ENCODE peak calls at places on chromosomes 6 and 20, in seven cellular contexts. E is RWPE1, C is upper lobe of right lung, G is mammary epithelial cell, J is neural crest cell, W is GM20000, T is natural killer cell. X is an unnamed sample.

GRCh38 chr6:155352812-155353211 is 38.5 kb upstream of the TFB1M start:
- DNase-seq in E (no peak), C (no peak), G (peak), J (no peak), W (no peak), T (no peak), X (no peak)

GRCh38 chr20:40908311-40908710 is 120.3 kb upstream of the TOP1 start:
- DNase-seq in E (no peak), C (no peak), G (no peak), J (no peak), W (no peak), T (no peak), X (no peak)

GRCh38 chr6:4971851-4972250 is 32.0 kb downstream of the RPP40 start:
- DNase-seq in E (no peak), C (no peak), G (no peak), J (no peak), W (no peak), T (no peak), X (no peak)

GRCh38 chr6:10838794-10839333 is 525 bp upstream of the MAK start:
- DNase-seq in E (no peak), C (no peak), G (no peak), J (no peak), W (peak), T (no peak), X (no peak)

GRCh38 chr20:50323209-50323608 is 132.6 kb downstream of the CEBPB start:
- DNase-seq in E (no peak), C (peak), G (no peak), J (no peak), W (no peak), T (no peak), X (no peak)

GRCh38 chr6:112443666-112444065 is 96.5 kb downstream of the RFPL4B start:
- DNase-seq in E (no peak), C (no peak), G (no peak), J (no peak), W (no peak), T (no peak), X (no peak)

GRCh38 chr20:23412026-23412425 is 9.3 kb downstream of the NAPB start:
- DNase-seq in E (no peak), C (no peak), G (no peak), J (no peak), W (no peak), T (no peak), X (no peak)

GRCh38 chr6:65170273-65170672 is 536.8 kb downstream of the EYS start:
- DNase-seq in E (peak), C (no peak), G (no peak), J (no peak), W (no peak), T (no peak), X (no peak)

GRCh38 chr6:160071805-160072687 is 49.6 kb upstream of the SLC22A1 start:
- DNase-seq in E (no peak), C (no peak), G (no peak), J (no peak), W (no peak), T (no peak), X (no peak)
- TF ChIP-seq CTCF in E (no peak), C (peak), G (no peak), J (no peak), W (peak), T (no peak), X (no peak)

GRCh38 chr6:25995507-25995906 is 32.9 kb downstream of the TRIM38 start:
- DNase-seq in E (no peak), C (no peak), G (no peak), J (no peak), W (peak), T (no peak), X (no peak)

GRCh38 chr6:25991785-25992412 is 29.3 kb downstream of the TRIM38 start:
- DNase-seq in E (peak), C (peak), G (peak), J (peak), W (peak), T (peak), X (peak)

GRCh38 chr6:25990172-25990873 is 27.7 kb downstream of the TRIM38 start:
- DNase-seq in E (no peak), C (no peak), G (no peak), J (no peak), W (no peak), T (no peak), X (no peak)

GRCh38 chr6:25992413-25993037 is 29.9 kb downstream of the TRIM38 start:
- DNase-seq in E (peak), C (peak), G (peak), J (peak), W (peak), T (peak), X (peak)

DNA sequence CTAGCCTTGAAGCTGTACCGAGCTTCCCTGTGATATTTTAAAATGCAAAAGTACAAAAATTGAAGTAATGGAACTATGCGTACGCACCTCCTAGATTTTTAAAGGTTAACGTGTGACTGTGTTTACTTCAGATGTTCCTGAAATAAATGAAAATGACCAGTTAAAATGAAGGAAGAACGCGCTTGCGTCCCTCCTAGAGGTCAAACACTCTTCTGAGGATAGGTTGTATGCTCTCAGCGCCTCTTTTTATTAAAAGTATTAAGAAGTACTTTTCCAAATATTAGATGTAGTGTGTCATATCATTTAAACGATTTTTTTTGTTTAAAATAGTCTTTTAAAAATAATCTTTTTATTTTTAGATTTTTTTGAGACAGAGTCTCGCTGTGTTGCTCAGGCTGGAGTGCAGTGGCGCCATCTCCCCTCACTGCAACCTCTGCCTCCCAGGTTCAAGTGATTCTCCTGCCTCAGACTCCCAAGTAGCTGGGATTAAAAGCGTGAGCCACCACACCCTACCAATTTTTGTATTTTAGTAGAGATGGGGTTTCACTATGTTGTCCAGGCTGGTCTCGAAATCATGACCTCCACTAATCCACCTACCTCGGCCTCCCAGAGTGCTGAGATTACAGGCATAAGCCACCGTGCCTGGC is 30.6 kb downstream of the TRIM38 start:
- DNase-seq in E (no peak), C (no peak), G (no peak), J (no peak), W (no peak), T (no peak), X (no peak)
- TF ChIP-seq CTCF in E (no peak), C (no peak), G (no peak), J (no peak), W (no peak), T (no peak), X (no peak)

GRCh38 chr6:158206740-158207451 is 38.7 kb downstream of the GTF2H5 start:
- DNase-seq in E (no peak), C (no peak), G (no peak), J (no peak), W (no peak), T (no peak), X (no peak)

GRCh38 chr6:158208226-158208807 is 40.2 kb downstream of the GTF2H5 start:
- DNase-seq in E (no peak), C (no peak), G (no peak), J (no peak), W (no peak), T (no peak), X (no peak)

GRCh38 chr6:158204616-158205015 is 36.5 kb downstream of the GTF2H5 start:
- DNase-seq in E (no peak), C (no peak), G (no peak), J (no peak), W (no peak), T (no peak), X (no peak)

GRCh38 chr6:158207452-158207788 is 39.3 kb downstream of the GTF2H5 start:
- DNase-seq in E (peak), C (no peak), G (peak), J (no peak), W (peak), T (no peak), X (no peak)

DNA sequence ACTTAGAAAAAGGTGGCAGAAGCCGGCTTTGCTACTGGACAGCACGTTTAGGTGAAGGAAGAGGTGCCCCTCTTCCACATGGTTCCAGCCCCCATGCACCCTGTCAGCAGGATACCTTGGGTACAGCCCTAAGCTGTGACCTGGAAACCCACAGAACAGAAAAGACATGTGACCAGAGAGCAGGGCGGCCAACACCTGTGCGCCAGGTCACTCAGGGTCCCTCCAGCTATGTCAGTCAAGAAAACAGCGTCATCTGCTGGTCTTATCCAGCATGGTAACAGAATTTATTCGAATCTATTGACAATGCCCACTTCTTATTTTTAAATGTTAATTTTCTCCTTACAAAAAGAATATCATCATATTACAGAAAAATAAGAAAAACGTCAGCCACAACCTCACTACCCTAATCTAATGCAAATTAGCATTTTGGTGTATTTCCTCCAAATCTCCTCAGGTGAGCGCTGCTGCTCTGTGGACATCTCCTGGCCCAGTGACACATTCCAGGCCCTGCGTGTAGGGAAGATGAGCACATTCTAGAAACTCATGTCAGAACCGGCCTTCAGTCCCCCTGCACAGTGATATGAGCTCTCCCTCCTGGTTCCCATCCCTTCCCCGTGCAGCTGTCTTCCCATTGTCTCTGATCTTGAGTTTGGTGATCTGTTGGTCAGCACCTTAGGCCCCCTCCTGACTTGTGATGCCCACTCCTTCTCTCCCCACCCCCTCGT is 37.2 kb downstream of the GTF2H5 start:
- DNase-seq in E (no peak), C (no peak), G (no peak), J (no peak), W (no peak), T (no peak), X (peak)
- TF ChIP-seq CTCF in E (no peak), C (peak), G (peak), J (peak), W (no peak), T (no peak), X (peak)

GRCh38 chr6:36428911-36429310 is 13.7 kb downstream of the PXT1 start:
- DNase-seq in E (no peak), C (no peak), G (no peak), J (no peak), W (no peak), T (no peak), X (no peak)
- TF ChIP-seq CTCF in E (no peak), C (no peak), G (no peak), J (no peak), W (no peak), T (no peak), X (peak)

DNA sequence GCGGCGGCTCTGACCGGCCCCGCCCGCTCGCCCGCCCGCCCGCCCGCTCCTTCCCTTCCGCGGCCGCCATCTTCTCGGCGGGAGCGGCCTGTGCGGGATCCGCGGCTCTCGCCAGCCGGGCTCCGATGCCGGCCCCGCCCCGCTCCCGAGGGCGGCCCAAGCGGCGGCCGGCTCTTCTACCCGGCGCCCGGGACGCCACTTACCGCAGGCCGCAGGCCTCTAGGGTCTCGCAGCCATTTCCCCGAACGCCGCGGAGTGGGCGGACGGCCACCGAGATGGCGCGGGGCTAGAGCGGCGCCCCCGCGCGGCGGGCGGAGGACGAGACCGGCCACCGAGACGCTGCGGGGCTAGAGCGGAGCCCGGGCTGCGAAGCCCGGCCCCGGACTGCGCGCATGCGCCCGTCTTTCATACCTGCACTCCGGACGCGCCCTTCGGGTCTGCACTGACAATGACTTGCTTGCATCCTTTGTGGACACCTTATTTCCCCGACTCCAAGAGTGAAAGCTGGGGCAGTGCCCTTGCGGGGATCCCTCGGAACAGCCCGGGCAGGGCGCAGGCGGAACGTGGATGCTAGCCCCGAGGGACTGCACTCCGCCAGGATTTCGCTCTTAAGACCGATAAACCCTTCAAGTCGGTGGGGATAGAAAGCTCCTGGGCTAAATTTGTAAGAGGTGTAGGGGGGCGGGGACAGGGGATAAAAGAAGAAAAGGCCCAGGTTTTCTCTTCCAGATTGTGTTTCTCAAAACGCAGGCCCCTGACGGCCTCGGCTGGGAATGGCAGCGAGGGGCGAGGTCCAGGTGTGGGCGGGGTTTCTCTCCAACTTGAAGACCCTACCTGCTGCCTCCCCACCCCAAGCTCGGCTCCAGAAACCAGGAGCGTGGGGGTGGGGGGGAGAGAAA is at the start of gene DIDO1:
- DNase-seq in E (peak), C (peak), G (peak), J (peak), W (peak), T (peak), X (peak)
- TF ChIP-seq CTCF in E (peak), C (peak), G (peak), J (peak), W (peak), T (peak), X (peak)

GRCh38 chr20:4578375-4578774 is 143.3 kb upstream of the PRND start:
- DNase-seq in E (no peak), C (no peak), G (no peak), J (no peak), W (no peak), T (no peak), X (no peak)

GRCh38 chr20:4585104-4585753 is 136.5 kb upstream of the PRND start:
- DNase-seq in E (peak), C (no peak), G (peak), J (no peak), W (no peak), T (no peak), X (no peak)

GRCh38 chr20:4585758-4586157 is 136.0 kb upstream of the PRND start:
- DNase-seq in E (no peak), C (no peak), G (no peak), J (no peak), W (no peak), T (no peak), X (no peak)

GRCh38 chr20:4581838-4582237 is 139.9 kb upstream of the PRND start:
- DNase-seq in E (no peak), C (no peak), G (no peak), J (no peak), W (no peak), T (no peak), X (no peak)
- TF ChIP-seq CTCF in E (no peak), C (no peak), G (no peak), J (peak), W (no peak), T (peak), X (peak)

GRCh38 chr6:19812512-19813119 is 24.6 kb upstream of the ID4 start:
- DNase-seq in E (no peak), C (no peak), G (peak), J (no peak), W (peak), T (no peak), X (peak)
- TF ChIP-seq CTCF in E (peak), C (peak), G (peak), J (peak), W (peak), T (no peak), X (peak)